ENCODE peak calls at places on chromosomes 12 and 14, in nine cellular contexts. U, I, Z, S, V, H, C, E and K are unnamed samples.

GRCh38 chr12:105462841-105463240 is 132.3 kb downstream of the C12orf75 start:
- DNase-seq in H (peak; percentile 65), Z (peak; percentile 43), I (no peak), U (no peak), E (no peak), V (no peak), S (no peak), C (no peak), K (no peak)

GRCh38 chr12:113092478-113093408 is 36.2 kb downstream of the DTX1 start:
- DNase-seq in U (no peak), V (peak; percentile 21), I (no peak), H (no peak), C (no peak), S (no peak), Z (no peak), E (peak; percentile 63), K (no peak)

GRCh38 chr12:70609203-70609602 is 28.0 kb downstream of the PTPRB start:
- DNase-seq in I (no peak), H (no peak), C (no peak), S (no peak), U (peak; percentile 6), E (no peak), V (no peak), Z (no peak), K (no peak)

GRCh38 chr12:53006810-53007742 is 820 bp downstream of the EIF4B start:
- DNase-seq in H (peak; percentile 61), S (peak; percentile 56), Z (peak; percentile 52), C (peak; percentile 59), E (peak; percentile 91), I (no peak), V (peak; percentile 71), U (peak; percentile 87), K (peak; percentile 80)

GRCh38 chr14:94001501-94002396 is 4.6 kb downstream of the CCDC197 start:
- DNase-seq in Z (peak; percentile 54), S (peak; percentile 64), C (peak; percentile 57), V (peak; percentile 37), H (peak; percentile 53), E (no peak), U (peak; percentile 67), I (no peak), K (peak; percentile 50)

GRCh38 chr14:60253649-60254048 is 4.6 kb downstream of the PPM1A start:
- DNase-seq in H (no peak), S (no peak), C (no peak), U (no peak), I (no peak), Z (no peak), E (no peak), V (no peak), K (no peak)

GRCh38 chr14:54503476-54503875 is 6.2 kb upstream of the CGRRF1 start:
- DNase-seq in C (no peak), E (no peak), U (peak; percentile 15), Z (peak; percentile 44), I (no peak), S (no peak), V (no peak), H (peak; percentile 56), K (no peak)

GRCh38 chr12:132227782-132228417 is 83.6 kb downstream of the NOC4L start:
- DNase-seq in I (no peak), H (no peak), C (no peak), S (no peak), U (no peak), V (no peak), Z (no peak), E (peak; percentile 44), K (no peak)

GRCh38 chr12:85606455-85606854 is 229.8 kb downstream of the RASSF9 start:
- DNase-seq in S (no peak), H (no peak), V (no peak), U (no peak), C (no peak), Z (no peak), E (no peak), I (no peak), K (no peak)